ENCODE peak calls at places on chromosomes 11 and 22, in eight cellular contexts. V is BJ; D is astrocyte of the spinal cord; Q is AG04450; U is fibroblast of lung; O is stomach; M is colonic mucosa; B is CD8-positive, alpha-beta T cell. K is an unnamed sample.

GRCh38 chr11:62544521-62545436 is 1.8 kb downstream of the AHNAK start:
- DNase-seq in B (no peak), U (peak), D (no peak), M (peak), O (no peak), V (no peak), Q (no peak), K (no peak)

GRCh38 chr22:17785185-17786184 is 11.2 kb upstream of the BID start:
- DNase-seq in V (no peak), M (peak), Q (no peak), D (no peak), B (peak), O (peak), U (no peak), K (no peak)

GRCh38 chr11:132718711-132719641 is 813.3 kb downstream of the OPCML start:
- DNase-seq in U (peak), B (peak), O (no peak), V (peak), D (peak), Q (no peak), M (peak), K (no peak)

GRCh38 chr22:39717099-39717498 is 146.5 kb downstream of the CACNA1I start:
- DNase-seq in B (no peak), V (no peak), O (no peak), D (no peak), M (no peak), Q (no peak), U (no peak), K (no peak)

GRCh38 chr11:87460842-87461637 is 423.3 kb downstream of the TMEM135 start:
- DNase-seq in M (no peak), D (no peak), B (no peak), O (no peak), U (no peak), Q (no peak), V (no peak), K (no peak)

GRCh38 chr22:48045369-48045768 is 1282.9 kb downstream of the TBC1D22A start:
- DNase-seq in Q (no peak), B (no peak), O (no peak), M (no peak), D (no peak), V (no peak), U (no peak), K (no peak)

GRCh38 chr22:28904211-28904808 is 20.9 kb downstream of the ZNRF3 start:
- DNase-seq in M (no peak), V (peak), Q (no peak), B (no peak), U (peak), O (no peak), D (peak), K (no peak)

GRCh38 chr11:19995131-19995530 is 165.1 kb downstream of the DBX1 start:
- DNase-seq in O (no peak), V (no peak), B (no peak), U (peak), Q (peak), M (no peak), D (peak), K (no peak)

GRCh38 chr11:91257593-91258170 is 966.9 kb upstream of the FAT3 start:
- DNase-seq in V (no peak), B (no peak), O (no peak), D (peak), U (no peak), Q (no peak), M (no peak), K (no peak)

GRCh38 chr11:116052603-116053537 is 548.7 kb upstream of the CADM1 start:
- DNase-seq in B (no peak), U (no peak), D (no peak), Q (no peak), M (no peak), O (no peak), V (no peak), K (no peak)

GRCh38 chr11:126317681-126318641 is 14.1 kb downstream of the DCPS start:
- DNase-seq in V (no peak), O (no peak), D (peak), U (peak), Q (no peak), B (peak), M (peak), K (peak)

GRCh38 chr22:46107089-46107664 is 43.1 kb upstream of the PPARA start:
- DNase-seq in U (no peak), D (no peak), Q (no peak), O (peak), V (no peak), M (no peak), B (no peak), K (no peak)

GRCh38 chr22:46106279-46107022 is 43.9 kb upstream of the PPARA start:
- DNase-seq in U (no peak), O (no peak), V (no peak), D (no peak), Q (no peak), M (no peak), B (no peak), K (no peak)

GRCh38 chr22:46104170-46104880 is 46.0 kb upstream of the PPARA start:
- DNase-seq in M (no peak), O (peak), V (no peak), Q (no peak), B (no peak), D (no peak), U (peak), K (no peak)

GRCh38 chr22:46104881-46105493 is 45.3 kb upstream of the PPARA start:
- DNase-seq in Q (no peak), B (no peak), M (no peak), U (peak), O (no peak), V (no peak), D (no peak), K (no peak)

DNA sequence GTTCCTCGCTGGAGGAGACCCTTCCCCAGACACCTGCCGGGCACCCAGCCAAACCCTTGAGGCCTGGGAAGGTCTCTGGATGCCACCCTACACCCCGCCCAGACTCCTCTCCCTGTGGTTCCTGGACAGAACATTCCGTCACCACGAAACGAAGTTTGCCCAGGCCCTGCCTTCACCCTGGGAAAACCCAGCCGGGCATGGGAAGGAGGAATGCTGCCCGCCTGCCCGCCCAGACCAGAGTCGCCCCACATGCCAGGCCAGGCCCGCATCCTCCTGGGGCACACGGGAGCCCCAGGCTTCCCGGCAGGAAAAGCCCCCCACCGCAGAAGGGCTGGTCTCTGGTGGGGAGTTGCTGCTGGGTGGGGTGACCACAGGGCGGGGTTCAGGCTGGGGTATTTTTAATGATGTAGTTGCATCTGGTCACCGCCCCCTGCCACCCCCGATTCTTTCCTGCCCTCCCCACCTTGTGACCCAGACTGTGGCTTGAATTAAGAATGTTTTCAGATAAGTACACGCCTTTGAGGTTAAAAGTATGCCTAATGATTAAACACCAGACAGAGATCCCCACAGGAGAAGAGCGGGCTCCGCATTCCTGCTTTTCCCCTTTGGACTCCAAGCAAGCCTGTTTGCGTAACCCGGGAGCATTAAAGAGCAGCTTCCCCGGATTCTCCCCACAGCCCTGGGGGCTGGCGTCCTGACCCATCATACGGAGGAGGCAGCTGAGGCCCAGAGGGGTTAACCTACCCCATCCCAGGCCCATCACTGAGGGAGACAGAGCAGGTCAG is 44.6 kb upstream of the PPARA start:
- DNase-seq in B (no peak), V (peak), U (peak), Q (no peak), M (no peak), D (peak), O (peak), K (no peak)
- H3K4me3 ChIP-seq in B (no peak), V (no peak), U (no peak), Q (no peak), M (no peak), D (no peak), O (no peak), K (no peak)

GRCh38 chr22:42676059-42676607 is 26.9 kb upstream of the CYB5R3 start:
- DNase-seq in D (no peak), V (peak), Q (no peak), B (no peak), U (no peak), M (no peak), O (no peak), K (no peak)
- TF ChIP-seq CTCF in D (no peak), V (no peak), Q (no peak), B (no peak), U (no peak), M (no peak), O (no peak), K (no peak)

GRCh38 chr11:44430140-44430539 is 120.2 kb upstream of the ALX4 start:
- DNase-seq in V (no peak), B (no peak), U (no peak), D (no peak), M (no peak), Q (no peak), O (no peak), K (no peak)

GRCh38 chr11:44424841-44425240 is 114.9 kb upstream of the ALX4 start:
- DNase-seq in V (no peak), D (no peak), O (no peak), B (no peak), U (no peak), Q (no peak), M (no peak), K (no peak)

GRCh38 chr11:44426119-44426518 is 116.2 kb upstream of the ALX4 start:
- DNase-seq in M (no peak), Q (no peak), B (no peak), O (no peak), V (no peak), D (no peak), U (no peak), K (no peak)

GRCh38 chr11:44427432-44427831 is 117.5 kb upstream of the ALX4 start:
- DNase-seq in U (no peak), D (no peak), B (no peak), M (peak), O (no peak), V (no peak), Q (no peak), K (no peak)

DNA sequence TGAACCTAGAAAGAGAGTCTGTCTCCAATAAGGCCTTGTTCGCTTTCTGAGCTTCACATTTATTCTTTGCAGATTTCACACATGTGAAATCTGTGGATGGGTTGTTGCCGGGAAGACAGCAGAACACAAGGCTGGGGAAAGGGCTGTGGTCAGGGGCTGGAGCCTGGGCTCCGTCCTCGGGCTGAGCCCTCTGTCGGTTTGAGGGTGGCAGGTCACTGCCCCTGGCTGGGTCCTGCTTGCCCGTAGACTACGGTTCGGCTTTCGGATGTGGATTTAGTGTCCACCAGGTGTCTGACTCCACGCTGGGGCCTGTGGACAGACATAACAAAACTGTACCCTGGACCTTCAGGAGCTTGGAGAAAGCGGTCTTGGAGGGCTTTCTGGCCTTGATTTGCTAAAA is 117.0 kb upstream of the ALX4 start:
- DNase-seq in O (no peak), B (no peak), M (no peak), V (no peak), D (no peak), U (no peak), Q (no peak), K (no peak)
- H3K4me3 ChIP-seq in O (no peak), B (no peak), M (no peak), V (no peak), D (no peak), U (no peak), Q (no peak), K (no peak)

DNA sequence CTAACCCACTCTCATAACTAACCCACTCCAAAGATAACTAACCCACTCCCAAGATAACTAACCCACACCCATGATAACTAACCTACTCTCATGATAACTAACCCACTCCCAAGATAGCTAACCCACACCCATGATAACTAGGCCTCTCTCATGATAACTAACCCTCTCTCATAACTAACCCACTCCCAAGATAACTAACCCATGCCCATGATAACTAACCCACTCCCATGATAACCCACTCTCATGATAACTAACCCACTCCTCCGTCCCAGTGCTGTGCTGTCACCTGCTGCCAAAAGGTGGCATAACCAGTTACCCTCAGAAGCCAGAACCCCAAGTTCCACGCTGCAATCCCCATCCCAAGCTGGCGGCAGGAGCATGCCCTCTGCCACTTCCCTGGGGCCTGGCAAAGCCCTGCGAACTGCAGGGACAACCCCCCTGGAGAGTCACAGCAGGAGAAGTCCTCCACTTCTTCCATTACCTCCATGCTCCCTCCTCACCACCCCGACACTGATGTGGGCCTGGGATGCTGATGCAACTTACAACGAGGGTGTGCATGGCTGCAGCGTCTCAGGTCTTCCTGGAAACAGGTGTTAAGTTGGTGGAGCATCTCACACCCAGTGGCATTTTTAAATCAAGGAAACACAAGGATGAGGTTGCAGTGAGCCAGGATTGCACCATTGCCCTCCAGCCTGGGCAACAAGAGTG is 30.8 kb upstream of the CELSR1 start:
- DNase-seq in Q (no peak), B (no peak), U (no peak), D (no peak), O (no peak), M (no peak), V (no peak), K (no peak)
- TF ChIP-seq CTCF in Q (no peak), B (no peak), U (peak), D (no peak), O (no peak), M (no peak), V (no peak), K (no peak)

DNA sequence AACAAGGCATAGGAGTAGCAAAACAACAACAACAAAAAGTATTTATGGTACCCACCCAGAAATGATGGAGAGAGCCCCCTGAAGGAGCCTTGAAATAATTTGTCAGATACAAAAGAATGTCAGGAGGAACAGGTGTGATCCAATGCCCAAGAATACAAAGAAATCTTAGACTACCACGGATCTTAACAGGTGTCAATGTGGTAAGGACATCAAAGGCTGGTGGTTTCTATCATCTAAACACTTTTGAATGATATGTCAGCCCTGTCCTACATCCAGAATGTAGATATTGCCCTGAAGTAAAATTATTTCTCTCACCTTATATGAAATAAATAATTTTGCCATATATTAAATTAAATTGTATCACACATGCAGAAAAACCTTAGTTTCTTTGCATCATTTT is 386.4 kb upstream of the ANO5 start:
- DNase-seq in M (no peak), U (no peak), Q (no peak), O (no peak), B (no peak), D (no peak), V (no peak), K (no peak)
- H3K4me3 ChIP-seq in M (no peak), U (no peak), Q (no peak), O (no peak), B (no peak), D (no peak), V (no peak), K (no peak)

GRCh38 chr11:93089474-93090102 is 108.2 kb downstream of the SLC36A4 start:
- DNase-seq in M (peak), V (no peak), Q (peak), D (peak), U (peak), B (no peak), O (no peak), K (peak)
- TF ChIP-seq CTCF in M (peak), V (peak), Q (peak), D (peak), U (peak), B (no peak), O (no peak), K (peak)

GRCh38 chr11:33291004-33291777 is 34.0 kb downstream of the HIPK3 start:
- DNase-seq in U (peak), V (no peak), Q (no peak), O (no peak), M (no peak), B (no peak), D (no peak), K (no peak)
- H3K4me3 ChIP-seq in U (no peak), V (no peak), Q (no peak), O (no peak), M (no peak), B (no peak), D (no peak), K (no peak)

K was measured in HFF-Myc.